ENCODE peak calls at places on chromosomes 2 and 18, in six cellular contexts. Y, T, A, M, H and C are unnamed samples. For H3K27me3, the result is how much of the 10 kb centered on the place peaks cover.

GRCh38 chr2:85930129-85931124 is 41.6 kb upstream of the ST3GAL5 start:
- DNase-seq in A (no peak), Y (no peak), T (no peak), M (no peak), H (no peak), C (no peak)

GRCh38 chr2:191845248-191845715 is 1.6 kb downstream of the CAVIN2 start:
- DNase-seq in H (peak), A (no peak), M (peak), Y (no peak), T (no peak), C (no peak)

GRCh38 chr2:234829074-234829455 is 122.8 kb upstream of the SH3BP4 start:
- DNase-seq in T (no peak), M (no peak), Y (no peak), A (no peak), H (no peak), C (no peak)

GRCh38 chr2:105800036-105800755 is 55.5 kb downstream of the NCK2 start:
- DNase-seq in A (no peak), H (no peak), T (no peak), M (no peak), Y (no peak), C (no peak)

GRCh38 chr2:180412224-180412623 is 405.1 kb upstream of the CWC22 start:
- DNase-seq in Y (no peak), A (no peak), H (no peak), M (no peak), T (no peak), C (no peak)

GRCh38 chr18:27991391-27991790 is 185.5 kb downstream of the CDH2 start:
- DNase-seq in T (no peak), H (no peak), M (no peak), A (peak), Y (no peak), C (no peak)

GRCh38 chr2:149070681-149071355 is 32.3 kb downstream of the LYPD6B start:
- DNase-seq in A (no peak), M (no peak), Y (no peak), T (no peak), H (no peak), C (no peak)

GRCh38 chr18:69000366-69000765 is 202.5 kb downstream of the CCDC102B start:
- DNase-seq in T (no peak), M (no peak), Y (no peak), A (no peak), H (no peak), C (no peak)

GRCh38 chr2:207534390-207534789 is 4.6 kb downstream of the CREB1 start:
- DNase-seq in Y (no peak), T (no peak), A (no peak), H (no peak), M (no peak), C (no peak)

GRCh38 chr2:63424329-63425078 is 163.8 kb downstream of the WDPCP start:
- DNase-seq in M (no peak), Y (no peak), T (peak), A (no peak), H (no peak), C (no peak)

GRCh38 chr2:96802281-96802595 is 13.8 kb upstream of the CNNM3 start:
- DNase-seq in H (no peak), T (no peak), A (no peak), Y (no peak), M (peak), C (no peak)

GRCh38 chr2:82316573-82317371 is 2012.2 kb upstream of the LRRTM1 start:
- DNase-seq in T (no peak), Y (no peak), M (no peak), H (no peak), A (no peak), C (peak)

GRCh38 chr18:77520767-77521166 is 271.1 kb downstream of the GALR1 start:
- DNase-seq in T (no peak), H (no peak), M (no peak), A (no peak), Y (no peak), C (no peak)

GRCh38 chr18:46794607-46795006 is 37.8 kb upstream of the ST8SIA5 start:
- DNase-seq in Y (no peak), T (no peak), M (no peak), H (no peak), A (no peak), C (no peak)

GRCh38 chr2:153222231-153223165 is 256.1 kb downstream of the RPRM start:
- DNase-seq in T (no peak), H (no peak), Y (no peak), M (no peak), A (peak), C (no peak)

GRCh38 chr2:224284134-224284946 is 117.6 kb downstream of the FAM124B start:
- DNase-seq in Y (no peak), T (peak), M (no peak), A (no peak), H (peak), C (peak)

GRCh38 chr2:212005077-212005671 is 533.4 kb downstream of the ERBB4 start:
- DNase-seq in T (peak), Y (no peak), M (peak), H (peak), A (peak), C (no peak)

GRCh38 chr2:211494085-211494484 is 937.7 kb downstream of the CPS1 start:
- DNase-seq in M (no peak), Y (no peak), A (no peak), T (no peak), H (no peak), C (no peak)

GRCh38 chr2:106299696-106300095 is 105.6 kb upstream of the UXS1 start:
- DNase-seq in H (no peak), A (no peak), Y (peak), T (no peak), M (no peak), C (no peak)

GRCh38 chr18:68436485-68436884 is 278.4 kb downstream of the TMX3 start:
- DNase-seq in M (no peak), T (no peak), H (no peak), A (peak), Y (no peak), C (no peak)

GRCh38 chr2:88471083-88471942 is 18.8 kb upstream of the FOXI3 start:
- DNase-seq in H (no peak), T (peak), Y (no peak), M (peak), A (no peak), C (no peak)

GRCh38 chr2:30074023-30074422 is 72.8 kb upstream of the YPEL5 start:
- DNase-seq in A (no peak), H (no peak), M (no peak), T (no peak), Y (peak), C (no peak)

GRCh38 chr2:28627722-28628480 is 123.7 kb upstream of the PPP1CB start:
- DNase-seq in A (peak), T (no peak), Y (no peak), M (no peak), H (peak), C (peak)

GRCh38 chr2:182907081-182907830 is 40.8 kb upstream of the FRZB start:
- DNase-seq in T (no peak), A (no peak), Y (no peak), H (no peak), M (no peak), C (no peak)

GRCh38 chr2:67075530-67076253 is 321.4 kb upstream of the ETAA1 start:
- DNase-seq in A (no peak), H (no peak), Y (no peak), M (no peak), T (no peak), C (no peak)

GRCh38 chr2:467543-467891 is 179.6 kb upstream of the ALKAL2 start:
- DNase-seq in Y (peak), A (no peak), H (no peak), T (no peak), M (no peak), C (no peak)

GRCh38 chr2:56313541-56313940 is 129.8 kb downstream of the CCDC85A start:
- DNase-seq in H (no peak), M (no peak), Y (no peak), A (no peak), T (no peak), C (peak)

GRCh38 chr2:229852565-229852964 is 69.2 kb downstream of the TRIP12 start:
- DNase-seq in T (no peak), M (no peak), Y (no peak), H (peak), A (peak), C (peak)

GRCh38 chr2:98674233-98674964 is 56.5 kb downstream of the MGAT4A start:
- DNase-seq in T (no peak), M (no peak), H (no peak), Y (no peak), A (no peak), C (no peak)

GRCh38 chr2:140136366-140136765 is 1356.2 kb upstream of the NXPH2 start:
- DNase-seq in M (no peak), A (no peak), Y (no peak), H (no peak), T (no peak), C (no peak)

GRCh38 chr2:62313433-62314227 is 117.7 kb downstream of the B3GNT2 start:
- DNase-seq in A (no peak), Y (no peak), H (no peak), T (no peak), M (no peak), C (no peak)

GRCh38 chr2:113858764-113859163 is 31.1 kb upstream of the ACTR3 start:
- DNase-seq in H (no peak), T (no peak), M (no peak), Y (no peak), A (peak), C (no peak)

GRCh38 chr2:168663993-168664392 is 138.4 kb upstream of the NOSTRIN start:
- DNase-seq in A (peak), Y (no peak), H (no peak), M (no peak), T (no peak), C (no peak)

GRCh38 chr2:159098374-159098773 is 129.9 kb downstream of the TANC1 start:
- DNase-seq in M (no peak), Y (no peak), H (no peak), T (no peak), A (no peak), C (no peak)

GRCh38 chr2:187917535-187917934 is 363.3 kb upstream of the TFPI start:
- DNase-seq in M (no peak), A (peak), H (no peak), Y (no peak), T (no peak), C (no peak)

GRCh38 chr2:195706161-195706900 is 49.3 kb downstream of the SLC39A10 start:
- DNase-seq in T (no peak), Y (no peak), A (peak), M (no peak), H (no peak), C (no peak)

GRCh38 chr2:189662674-189663226 is 1.5 kb downstream of the ASNSD1 start:
- DNase-seq in T (no peak), H (no peak), A (no peak), Y (no peak), M (no peak), C (no peak)
- H3K4me3 ChIP-seq in T (peak), H (no peak), A (peak), Y (peak), M (peak), C (no peak)

DNA sequence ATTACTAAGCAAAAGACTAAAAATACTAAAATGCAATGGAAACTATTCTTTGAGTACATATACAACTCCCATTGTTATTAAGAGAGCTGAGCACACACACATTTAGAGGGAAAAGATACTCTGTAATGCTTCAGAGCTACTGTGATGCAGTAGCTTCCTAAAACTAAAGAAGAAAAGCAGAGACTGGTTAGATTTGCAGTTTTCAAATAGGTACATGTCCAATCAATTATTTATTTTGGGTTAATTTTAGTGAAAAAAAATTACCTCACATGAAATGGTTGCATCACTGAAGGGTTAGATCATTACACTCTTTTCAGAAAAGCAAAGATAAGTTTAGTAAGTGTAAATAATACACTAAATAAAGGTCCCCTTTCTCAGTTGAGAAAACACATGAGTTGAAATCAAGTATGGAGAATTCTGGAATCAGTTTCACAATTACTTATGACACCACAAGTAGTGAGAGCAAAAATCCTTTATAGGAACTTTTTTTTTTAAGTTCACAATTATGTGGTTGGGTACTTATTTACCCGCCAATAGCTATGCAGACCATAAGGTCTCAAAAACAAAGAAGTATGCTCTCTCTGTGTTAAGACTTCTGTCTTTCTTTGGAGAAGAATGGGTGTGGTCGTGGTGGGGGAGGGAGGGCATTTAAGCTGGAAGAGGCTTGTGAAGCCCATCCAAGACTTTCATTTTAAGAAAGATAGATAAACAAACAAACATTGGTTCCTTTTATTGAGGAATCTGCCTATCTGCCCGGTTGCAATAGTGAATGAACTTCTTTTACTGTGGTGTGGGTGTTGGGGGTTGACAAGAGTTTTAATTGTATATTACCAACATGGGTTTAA is 25.3 kb upstream of the SERTAD2 start:
- DNase-seq in M (no peak), Y (no peak), T (no peak), A (no peak), H (no peak), C (no peak)
- H3K27me3 ChIP-seq in M (under half), Y (under half), T (under half), A (under half), H (under half), C (under half)

DNA sequence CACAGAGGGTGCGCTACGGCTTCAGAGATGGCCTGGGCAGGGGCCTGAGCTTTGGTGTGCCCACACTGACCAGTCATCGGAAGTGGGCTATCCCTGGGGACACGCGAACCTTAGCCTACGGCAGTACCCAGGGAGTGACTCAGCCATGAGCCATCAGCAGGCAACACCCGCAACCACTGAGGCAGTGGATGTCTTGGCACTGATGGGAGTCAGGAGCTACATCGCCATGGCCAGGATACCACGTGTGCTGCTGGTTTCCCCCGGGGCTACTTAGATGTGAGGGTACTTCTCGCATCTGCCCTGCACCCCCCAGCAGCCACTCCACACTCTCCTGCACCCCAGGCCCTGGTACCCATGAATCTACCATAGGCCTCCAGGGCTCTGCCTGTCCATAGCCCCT is 12.8 kb upstream of the HPCAL1 start:
- DNase-seq in H (no peak), A (peak), T (no peak), M (no peak), Y (no peak), C (no peak)
- H3K4me3 ChIP-seq in H (no peak), A (no peak), T (no peak), M (no peak), Y (no peak), C (no peak)

DNA sequence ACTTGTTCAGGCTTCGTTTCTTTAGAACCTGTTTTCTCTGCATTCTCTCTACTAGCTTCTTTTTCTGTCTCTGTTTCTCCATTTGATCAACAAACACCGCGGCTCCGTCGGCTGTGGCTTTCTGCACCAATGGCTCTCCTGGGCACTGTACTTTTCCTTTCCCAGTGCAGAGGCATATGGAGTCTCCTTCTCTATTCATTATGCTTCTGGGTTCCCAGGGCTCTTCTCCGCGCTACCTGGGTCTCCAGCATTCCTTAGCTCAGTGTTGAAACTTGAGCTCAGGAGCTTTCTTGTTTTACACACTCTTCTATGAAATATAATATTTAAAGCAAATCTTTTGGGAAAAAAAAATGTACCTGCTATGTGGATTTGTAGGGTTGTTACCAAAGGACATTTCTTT is 196.6 kb upstream of the SOX11 start:
- DNase-seq in T (no peak), M (no peak), A (no peak), H (no peak), Y (no peak), C (no peak)
- H3K27me3 ChIP-seq in T (under half), M (under half), A (under half), H (under half), Y (under half), C (under half)

DNA sequence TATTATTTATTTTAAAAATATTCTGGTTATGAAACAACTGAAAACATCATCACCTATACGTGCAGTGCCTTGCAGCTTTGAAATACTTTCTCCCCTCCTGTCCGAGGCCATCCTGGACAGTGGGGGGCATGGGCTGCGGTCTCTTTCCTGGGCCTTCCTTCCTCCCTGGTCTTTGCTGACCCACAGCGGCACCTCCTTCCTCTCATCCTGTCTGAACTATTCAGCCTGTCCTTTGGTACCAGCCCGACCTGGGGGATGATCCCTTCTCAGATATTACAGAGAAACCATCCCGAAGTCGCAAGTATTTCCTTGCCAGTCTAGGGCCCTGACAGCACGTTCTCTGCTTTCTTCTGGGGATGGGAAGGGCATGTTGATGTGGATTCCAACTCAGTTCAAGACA is 736.6 kb upstream of the HS6ST1 start:
- DNase-seq in H (no peak), A (no peak), T (no peak), M (no peak), Y (no peak), C (no peak)
- H3K4me3 ChIP-seq in H (no peak), A (no peak), T (no peak), M (no peak), Y (no peak), C (no peak)

DNA sequence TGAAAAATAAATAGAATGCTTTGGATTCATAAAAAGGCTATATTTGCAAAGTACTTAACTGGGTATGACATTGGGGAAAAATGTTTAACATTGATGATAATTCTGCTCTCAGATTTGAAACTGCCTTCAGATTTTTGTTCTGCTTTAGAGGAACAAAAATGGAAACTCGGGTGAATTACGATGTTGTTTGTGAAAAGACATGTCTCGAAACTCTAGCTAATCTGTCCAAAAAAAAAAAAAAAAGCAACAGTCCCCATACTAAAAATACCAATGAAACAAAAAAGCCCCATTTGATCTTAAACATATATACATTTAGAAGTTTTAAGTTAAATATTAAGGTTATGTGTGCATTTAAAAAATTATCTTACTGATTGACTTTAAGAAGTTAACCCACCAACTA is 3.0 kb downstream of the ZDBF2 start:
- DNase-seq in T (no peak), M (no peak), H (no peak), A (no peak), Y (no peak), C (no peak)
- H3K27me3 ChIP-seq in T (under half), M (half or more), H (half or more), A (under half), Y (under half), C (under half)

DNA sequence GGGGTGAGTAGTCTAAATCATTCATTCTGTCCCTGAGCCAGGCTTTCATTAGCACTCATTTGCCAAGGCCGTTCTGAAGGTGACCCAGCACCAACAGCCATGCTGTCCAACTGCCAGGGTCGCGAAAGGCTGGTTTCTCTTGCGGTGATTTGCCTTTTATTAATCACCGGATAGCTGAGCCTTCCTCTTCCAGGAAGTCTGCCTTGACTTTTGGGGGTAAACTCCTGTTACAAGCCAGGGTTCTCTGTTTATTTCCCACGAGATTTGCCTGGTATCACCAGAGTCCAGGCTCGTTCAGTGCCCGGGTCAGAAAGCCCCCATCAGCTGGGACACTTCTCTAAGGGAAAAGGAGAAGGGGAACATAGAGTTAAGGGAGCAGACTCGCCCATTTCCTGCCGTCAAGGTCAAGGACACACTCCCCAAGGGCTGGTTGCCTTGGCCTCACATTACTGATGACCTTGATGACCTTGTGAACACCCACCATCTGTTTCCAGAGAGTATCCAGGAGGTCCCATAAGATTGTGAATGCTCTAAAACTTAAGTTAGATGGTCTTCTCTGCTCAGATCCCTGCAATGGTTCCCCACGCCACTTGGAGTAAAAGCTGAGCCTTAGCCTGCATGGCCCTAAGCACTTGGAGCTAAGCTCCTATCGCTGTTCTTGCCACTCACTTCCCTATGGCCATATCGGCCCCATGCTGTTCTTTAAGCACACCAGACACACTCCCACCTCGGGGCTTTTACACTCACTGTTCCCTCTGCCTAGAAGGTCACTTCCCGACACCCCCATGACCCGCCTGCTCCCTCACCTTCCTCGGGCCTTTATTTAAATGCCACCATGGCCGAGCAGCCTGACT is 118.0 kb upstream of the STPG4 start:
- DNase-seq in T (peak), H (no peak), M (no peak), Y (no peak), A (no peak), C (no peak)
- H3K4me3 ChIP-seq in T (peak), H (no peak), M (peak), Y (peak), A (no peak), C (no peak)

GRCh38 chr2:26610504-26611335 is 30.4 kb downstream of the CIB4 start:
- DNase-seq in M (peak), T (no peak), Y (no peak), H (no peak), A (no peak), C (no peak)
- H3K27me3 ChIP-seq in M (under half), T (under half), Y (under half), H (under half), A (under half), C (under half)